ENCODE peak calls at places on chromosome 13, in five cellular contexts. J is GM03348; E is stimulated activated CD8-positive, alpha-beta memory T cell treated with anti-CD3 and anti-CD28 coated beads, Interleukin-4, amount 100 ng/mL, for 4 hours; M is brain microvascular endothelial cell; U is astrocyte of the spinal cord. O is an unnamed sample.

GRCh38 chr13:110682746-110683145 is 23.2 kb downstream of the CARS2 start:
- DNase-seq in J (no peak), E (no peak), M (no peak), U (no peak), O (no peak)

GRCh38 chr13:56352901-56353300 is 787.8 kb upstream of the PRR20A start:
- DNase-seq in J (no peak), E (no peak), M (no peak), U (no peak), O (no peak)

GRCh38 chr13:107251321-107251720 is 683.4 kb upstream of the ARGLU1 start:
- DNase-seq in J (no peak), E (no peak), M (no peak), U (peak; percentile 7), O (peak; percentile 21)

GRCh38 chr13:112227031-112227430 is 149.1 kb upstream of the SPACA7 start:
- DNase-seq in J (no peak), E (no peak), M (no peak), U (no peak), O (no peak)

GRCh38 chr13:28611021-28611420 is 47.9 kb upstream of the POMP start:
- DNase-seq in J (no peak), E (no peak), M (no peak), U (no peak), O (no peak)

GRCh38 chr13:111095911-111096501 is 19.1 kb upstream of the ARHGEF7 start:
- DNase-seq in J (no peak), E (no peak), M (no peak), U (no peak), O (no peak)

GRCh38 chr13:111914241-111915103 is 152.5 kb upstream of the SOX1 start:
- DNase-seq in J (no peak), E (no peak), M (no peak), U (no peak), O (no peak)

GRCh38 chr13:104436555-104436954 is 1370.3 kb upstream of the SLC10A2 start:
- DNase-seq in J (no peak), E (no peak), M (no peak), U (no peak), O (no peak)

GRCh38 chr13:28805193-28805819 is 14.8 kb upstream of the MTUS2 start:
- DNase-seq in J (peak; percentile 27), E (no peak), M (no peak), U (no peak), O (peak; percentile 29)

GRCh38 chr13:111282997-111283396 is 37.4 kb upstream of the TEX29 start:
- DNase-seq in J (no peak), E (no peak), M (no peak), U (no peak), O (no peak)

GRCh38 chr13:35283856-35284255 is 192.6 kb downstream of the MAB21L1 start:
- DNase-seq in J (no peak), E (no peak), M (no peak), U (no peak), O (peak; percentile 0)

GRCh38 chr13:97352815-97353214 is 81.2 kb upstream of the RAP2A start:
- DNase-seq in J (no peak), E (no peak), M (no peak), U (no peak), O (no peak)

GRCh38 chr13:90032841-90033493 is 1314.5 kb upstream of the MIR17HG start:
- DNase-seq in J (no peak), E (no peak), M (no peak), U (no peak), O (no peak)

GRCh38 chr13:109130093-109130835 is 500.9 kb downstream of the MYO16 start:
- DNase-seq in J (no peak), E (no peak), M (no peak), U (no peak), O (no peak)

GRCh38 chr13:109312399-109312798 is 474.0 kb downstream of the IRS2 start:
- DNase-seq in J (no peak), E (no peak), M (no peak), U (no peak), O (no peak)

GRCh38 chr13:65929436-65929835 is 1300.7 kb downstream of the PCDH9 start:
- DNase-seq in J (no peak), E (no peak), M (no peak), U (no peak), O (no peak)